ENCODE peak calls at places on chromosomes 6 and 20, in five cellular contexts. Z is K562, H is GM12878, T is HepG2, X is H1. A is an unnamed sample.

GRCh38 chr6:40436685-40437604 is 150.2 kb downstream of the LRFN2 start:
- DNase-seq in Z (no peak), H (no peak), T (no peak), X (no peak), A (no peak)

GRCh38 chr6:16270178-16270794 is 31.9 kb downstream of the GMPR start:
- DNase-seq in Z (peak; percentile 89), H (no peak), T (no peak), X (no peak), A (no peak)

GRCh38 chr6:6674872-6675271 is 86.4 kb downstream of the LY86 start:
- DNase-seq in Z (peak; percentile 64), H (no peak), T (no peak), X (no peak), A (no peak)

GRCh38 chr6:15066433-15067337 is 179.2 kb upstream of the JARID2 start:
- DNase-seq in Z (peak; percentile 52), H (no peak), T (no peak), X (no peak), A (peak; percentile 7)

GRCh38 chr6:18186033-18186432 is 30.8 kb downstream of the KDM1B start:
- DNase-seq in Z (no peak), H (no peak), T (no peak), X (peak; percentile 9), A (no peak)

GRCh38 chr6:164010446-164011071 is 596.0 kb downstream of the QKI start:
- DNase-seq in Z (no peak), H (no peak), T (no peak), X (no peak), A (no peak)

GRCh38 chr20:16864069-16864468 is 115.9 kb downstream of the OTOR start:
- DNase-seq in Z (no peak), H (peak; percentile 8), T (no peak), X (no peak), A (peak; percentile 9)

GRCh38 chr20:42368910-42369309 is 750.7 kb upstream of the CHD6 start:
- DNase-seq in Z (no peak), H (no peak), T (no peak), X (no peak), A (no peak)

GRCh38 chr20:38875170-38875993 is 50.8 kb upstream of the FAM83D start:
- DNase-seq in Z (no peak), H (peak; percentile 97), T (no peak), X (no peak), A (no peak)

GRCh38 chr6:8556370-8557018 is 121.1 kb upstream of the SLC35B3 start:
- DNase-seq in Z (no peak), H (no peak), T (peak; percentile 35), X (no peak), A (peak; percentile 64)

GRCh38 chr6:7138921-7139358 is 31.2 kb downstream of the RREB1 start:
- DNase-seq in Z (no peak), H (no peak), T (peak; percentile 98), X (no peak), A (peak; percentile 66)

GRCh38 chr6:42088101-42088591 is 37.8 kb downstream of the TAF8 start:
- DNase-seq in Z (no peak), H (no peak), T (no peak), X (no peak), A (peak; percentile 66)

GRCh38 chr20:62717933-62718332 is 9.3 kb downstream of the NTSR1 start:
- DNase-seq in Z (peak; percentile 48), H (no peak), T (no peak), X (no peak), A (no peak)

GRCh38 chr6:21263531-21264287 is 329.8 kb upstream of the SOX4 start:
- DNase-seq in Z (peak; percentile 32), H (peak; percentile 63), T (no peak), X (no peak), A (no peak)

GRCh38 chr6:10297825-10298224 is 117.0 kb downstream of the TFAP2A start:
- DNase-seq in Z (no peak), H (no peak), T (no peak), X (no peak), A (no peak)

GRCh38 chr20:7858851-7859250 is 81.4 kb downstream of the HAO1 start:
- DNase-seq in Z (no peak), H (no peak), T (no peak), X (no peak), A (no peak)

GRCh38 chr20:9126527-9126926 is 57.6 kb downstream of the PLCB4 start:
- DNase-seq in Z (no peak), H (no peak), T (no peak), X (no peak), A (no peak)

GRCh38 chr20:57400262-57400701 is 9.1 kb downstream of the RBM38 start:
- DNase-seq in Z (no peak), H (no peak), T (no peak), X (no peak), A (no peak)

GRCh38 chr6:112827793-112828192 is 480.7 kb downstream of the RFPL4B start:
- DNase-seq in Z (no peak), H (peak; percentile 62), T (no peak), X (no peak), A (no peak)

GRCh38 chr6:128144320-128144719 is 243.5 kb upstream of the THEMIS start:
- DNase-seq in Z (no peak), H (no peak), T (no peak), X (no peak), A (no peak)

GRCh38 chr6:106910999-106911949 is 63.3 kb downstream of the CD24 start:
- DNase-seq in Z (no peak), H (no peak), T (peak; percentile 89), X (no peak), A (no peak)

GRCh38 chr20:3471397-3472021 is 691 bp downstream of the ATRN start:
- DNase-seq in Z (no peak), H (no peak), T (no peak), X (no peak), A (no peak)

GRCh38 chr6:105606871-105607421 is 204.1 kb upstream of the PREP start:
- DNase-seq in Z (no peak), H (no peak), T (no peak), X (no peak), A (peak; percentile 26)

GRCh38 chr20:15179426-15180190 is 842.2 kb upstream of the FLRT3 start:
- DNase-seq in Z (no peak), H (no peak), T (no peak), X (no peak), A (no peak)
- TF ChIP-seq HDAC2 in Z (no peak), H (no peak), T (no peak), X (no peak), A (no peak)

GRCh38 chr20:36881888-36882287 is 6.0 kb downstream of the TLDC2 start:
- DNase-seq in Z (no peak), H (no peak), T (no peak), X (no peak), A (no peak)
- TF ChIP-seq HDAC2 in Z (no peak), H (no peak), T (no peak), X (no peak), A (no peak)

GRCh38 chr6:159441704-159441981 is 251.4 kb downstream of the SOD2 start:
- DNase-seq in Z (no peak), H (no peak), T (no peak), X (no peak), A (no peak)

GRCh38 chr6:159444073-159444472 is 249.0 kb downstream of the SOD2 start:
- DNase-seq in Z (no peak), H (no peak), T (no peak), X (no peak), A (no peak)

GRCh38 chr6:159443521-159443920 is 249.5 kb downstream of the SOD2 start:
- DNase-seq in Z (no peak), H (no peak), T (no peak), X (no peak), A (no peak)

GRCh38 chr6:159438106-159438505 is 254.9 kb downstream of the SOD2 start:
- DNase-seq in Z (no peak), H (no peak), T (no peak), X (no peak), A (no peak)

DNA sequence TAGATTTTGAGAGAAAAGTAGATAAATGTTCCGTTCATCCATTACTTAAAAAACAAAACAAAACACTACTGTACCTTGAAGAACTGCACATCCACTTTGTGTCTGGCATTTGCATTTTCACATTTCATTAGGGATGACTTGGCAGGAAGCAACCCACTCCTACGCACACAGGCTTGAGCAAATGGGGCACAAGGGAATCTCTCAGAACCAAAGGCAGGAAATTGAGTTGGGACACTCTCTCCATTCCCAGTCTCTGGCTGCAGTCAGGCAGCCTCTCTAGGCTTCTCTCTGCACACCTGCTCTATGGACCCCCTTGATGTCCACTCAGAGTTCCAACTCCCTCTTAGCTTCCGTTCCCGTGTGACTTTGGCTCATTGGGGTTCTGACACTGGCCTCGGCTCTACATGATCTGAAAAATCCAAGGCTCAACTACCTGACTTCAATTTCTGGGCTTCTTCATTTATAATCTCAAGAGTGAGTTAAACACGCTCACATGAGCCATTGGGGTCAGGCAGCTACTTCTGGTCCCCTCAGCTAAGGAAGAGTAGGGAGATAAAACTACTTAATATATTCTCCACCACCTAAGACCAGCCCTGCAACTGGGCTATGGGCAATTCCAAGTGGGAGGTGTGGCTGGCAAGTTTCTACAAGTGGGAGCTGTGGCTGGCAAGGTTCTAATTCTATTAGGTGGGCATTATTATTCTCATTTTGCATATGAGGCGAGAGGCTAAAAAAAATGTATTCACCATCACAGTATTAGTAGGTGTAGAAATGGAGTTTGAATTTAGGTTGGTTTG is 251.9 kb downstream of the SOD2 start:
- DNase-seq in Z (no peak), H (no peak), T (no peak), X (no peak), A (no peak)
- TF ChIP-seq HDAC2 in Z (no peak), H (no peak), T (no peak), X (no peak), A (no peak)

DNA sequence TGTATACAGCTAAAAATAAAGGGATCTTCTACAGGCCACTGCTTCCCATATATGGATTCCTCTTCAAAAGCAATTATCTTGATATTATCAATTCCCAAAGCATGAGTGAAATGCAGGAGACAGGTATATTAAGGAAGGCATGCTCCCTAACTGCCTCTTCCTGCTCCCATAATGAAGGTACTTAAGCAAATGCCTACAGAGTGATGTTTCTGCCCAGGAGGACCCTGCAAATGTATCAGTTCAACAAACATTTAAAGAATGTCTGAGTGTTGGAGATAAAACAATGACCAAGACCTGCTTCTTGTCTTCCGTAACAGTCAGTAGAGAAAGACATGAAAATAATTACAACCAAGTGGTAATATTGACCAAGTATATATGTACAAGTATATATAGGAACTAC is 4.2 kb downstream of the UBE2J1 start:
- DNase-seq in Z (no peak), H (no peak), T (no peak), X (no peak), A (no peak)
- TF ChIP-seq HDAC2 in Z (no peak), H (no peak), T (no peak), X (no peak), A (no peak)

GRCh38 chr20:49618289-49618688 is 50.4 kb upstream of the PTGIS start:
- DNase-seq in Z (no peak), H (no peak), T (no peak), X (no peak), A (no peak)
- TF ChIP-seq HDAC2 in Z (no peak), H (no peak), T (no peak), X (no peak), A (no peak)

A was measured in A549.